ENCODE peak calls at places on chromosomes 3 and 15, in five cellular contexts. A is neuronal stem cell, E is mesenchymal stem cell, D is trophoblast cell, K is H1. S is an unnamed sample.
A peak's percentile ranks its signal among the peaks of the same experiment; 100 is the strongest.

GRCh38 chr3:20310629-20311028 is 124.6 kb upstream of the SGO1 start:
- DNase-seq in E (no peak), K (no peak), D (peak; percentile 76), A (no peak), S (no peak)

GRCh38 chr3:33490641-33491241 is 50.5 kb upstream of the UBP1 start:
- DNase-seq in A (no peak), E (no peak), D (no peak), K (no peak), S (no peak)

GRCh38 chr3:186883686-186884058 is 41.2 kb downstream of the ADIPOQ start:
- DNase-seq in D (no peak), E (peak; percentile 14), A (no peak), K (no peak), S (no peak)

GRCh38 chr3:148873270-148873927 is 8.3 kb downstream of the CPA3 start:
- DNase-seq in D (no peak), K (no peak), E (no peak), A (no peak), S (no peak)

GRCh38 chr3:184284696-184285095 is 8.9 kb downstream of the ECE2 start:
- DNase-seq in K (peak; percentile 70), D (peak; percentile 16), A (peak; percentile 41), E (peak; percentile 75), S (peak; percentile 88)

GRCh38 chr3:13019706-13020105 is 53.5 kb downstream of the IQSEC1 start:
- DNase-seq in D (no peak), K (no peak), E (no peak), A (no peak), S (no peak)

GRCh38 chr3:33385423-33385822 is 54.8 kb downstream of the UBP1 start:
- DNase-seq in K (no peak), D (no peak), A (no peak), E (no peak), S (no peak)

GRCh38 chr3:129695203-129695602 is 88.7 kb upstream of the PLXND1 start:
- DNase-seq in D (peak; percentile 95), K (no peak), E (peak; percentile 58), A (no peak), S (no peak)

GRCh38 chr3:141710888-141711616 is 27.0 kb upstream of the RNF7 start:
- DNase-seq in D (peak; percentile 38), K (no peak), A (no peak), E (peak; percentile 41), S (no peak)

GRCh38 chr15:38895326-38896282 is 331.0 kb upstream of the RASGRP1 start:
- DNase-seq in A (no peak), E (peak; percentile 71), K (no peak), D (no peak), S (no peak)

GRCh38 chr15:85298366-85298765 is 82.0 kb upstream of the AKAP13 start:
- DNase-seq in E (no peak), D (no peak), A (no peak), K (no peak), S (no peak)

GRCh38 chr3:189355481-189356201 is 183.9 kb downstream of the TPRG1 start:
- DNase-seq in E (peak; percentile 76), K (no peak), A (no peak), D (peak; percentile 63), S (peak; percentile 30)

GRCh38 chr3:127951276-127951675 is 36.2 kb downstream of the KBTBD12 start:
- DNase-seq in E (no peak), K (no peak), A (no peak), D (no peak), S (no peak)

GRCh38 chr3:149589332-149589731 is 68.5 kb downstream of the WWTR1 start:
- DNase-seq in K (no peak), E (peak; percentile 91), D (no peak), A (no peak), S (no peak)

GRCh38 chr15:43775411-43775965 is 1.3 kb downstream of the ELL3 start:
- DNase-seq in K (peak; percentile 66), A (no peak), E (peak; percentile 58), D (peak; percentile 72), S (peak; percentile 76)

GRCh38 chr15:90818251-90819210 is 49.9 kb upstream of the FURIN start:
- DNase-seq in E (no peak), A (no peak), D (no peak), K (peak; percentile 53), S (peak; percentile 68)

GRCh38 chr15:70608156-70608555 is 155.2 kb downstream of the UACA start:
- DNase-seq in K (no peak), A (no peak), D (peak; percentile 53), E (no peak), S (no peak)

GRCh38 chr3:173553635-173554280 is 156.2 kb downstream of the NLGN1 start:
- DNase-seq in K (no peak), D (peak; percentile 70), A (peak; percentile 27), E (peak; percentile 55), S (no peak)

GRCh38 chr3:140595295-140595694 is 82.6 kb upstream of the TRIM42 start:
- DNase-seq in E (peak; percentile 32), D (no peak), K (no peak), A (no peak), S (no peak)

GRCh38 chr15:29344474-29344873 is 74.9 kb upstream of the NSMCE3 start:
- DNase-seq in K (no peak), E (no peak), D (no peak), A (no peak), S (no peak)

GRCh38 chr15:45743309-45744041 is 108.6 kb downstream of the SQOR start:
- DNase-seq in A (no peak), E (no peak), K (no peak), D (no peak), S (no peak)

DNA sequence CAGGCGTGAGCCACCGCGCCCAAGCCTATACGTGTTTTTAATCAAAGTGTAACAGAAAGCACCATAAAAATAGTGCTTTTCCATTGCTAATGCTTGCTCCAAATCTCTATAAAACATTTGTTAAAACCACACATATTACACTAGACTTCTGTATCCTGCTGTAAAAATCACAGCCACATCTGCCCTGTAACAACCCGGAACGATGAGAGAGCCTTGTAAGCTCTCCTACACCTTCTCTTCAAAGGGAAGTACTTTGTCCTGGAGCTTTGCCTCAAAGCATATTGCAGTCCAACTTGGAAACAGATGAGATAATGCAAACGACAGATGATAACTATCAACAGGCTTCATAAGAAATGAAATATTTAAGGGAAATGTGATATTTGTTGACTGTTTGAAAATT is 393.5 kb downstream of the NSUN3 start:
- DNase-seq in D (no peak), K (no peak), E (no peak), A (no peak), S (no peak)
- H2BK12ac ChIP-seq in D (no peak overlapping the region), K (no peak overlapping the region), E (no peak overlapping the region), A (no peak overlapping the region), S (no peak overlapping the region)

GRCh38 chr15:95442107-95442719 is 888.3 kb upstream of the NR2F2 start:
- DNase-seq in K (no peak), A (no peak), D (no peak), E (peak; percentile 59), S (no peak)
- H2BK12ac ChIP-seq in K (no peak overlapping the region), A (no peak overlapping the region), D (no peak overlapping the region), E (no peak overlapping the region), S (no peak overlapping the region)

DNA sequence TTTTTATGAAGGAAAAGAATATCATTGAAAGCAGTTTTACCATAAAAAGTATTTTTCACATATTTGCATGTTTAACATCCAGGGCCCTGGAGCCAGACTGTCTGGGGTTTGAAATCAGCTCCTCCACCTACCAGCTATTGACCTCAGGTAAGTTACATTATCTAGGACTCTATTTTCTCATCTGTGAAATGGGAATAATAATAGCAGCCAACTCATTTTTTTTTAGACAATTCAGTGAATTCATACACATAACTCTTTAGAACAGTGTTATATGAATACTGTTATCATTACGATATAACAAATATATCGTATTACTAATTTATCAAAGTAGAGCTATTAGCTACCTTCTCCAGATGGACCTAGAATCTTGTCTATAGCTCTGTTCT is 21.3 kb downstream of the MDFIC2 start:
- DNase-seq in A (no peak), D (no peak), K (no peak), E (no peak), S (no peak)
- H2BK12ac ChIP-seq in A (no peak overlapping the region), D (no peak overlapping the region), K (no peak overlapping the region), E (no peak overlapping the region), S (no peak overlapping the region)

GRCh38 chr15:77247116-77247515 is 172.8 kb downstream of the PEAK1 start:
- DNase-seq in A (no peak), K (no peak), E (no peak), D (peak; percentile 52), S (no peak)
- H2BK12ac ChIP-seq in A (no peak overlapping the region), K (no peak overlapping the region), E (no peak overlapping the region), D (no peak overlapping the region), S (no peak overlapping the region)